ENCODE peak calls at places on chromosomes 6 and 20, in eight cellular contexts. E, W, G, Y, Z, T, K and P are unnamed samples.
A peak's percentile ranks its signal among the peaks of the same experiment; 100 is the strongest.

GRCh38 chr6:45327956-45328522 is at the start of gene RUNX2:
- DNase-seq in E (peak; percentile 68), W (no peak), G (no peak), Y (peak; percentile 34), Z (no peak), T (no peak), K (no peak), P (peak; percentile 3)

GRCh38 chr6:52574709-52575489 is 2.0 kb downstream of the TRAM2 start:
- DNase-seq in E (peak; percentile 80), W (peak; percentile 65), G (peak; percentile 63), Y (no peak), Z (no peak), T (peak; percentile 82), K (no peak), P (no peak)

GRCh38 chr6:153564803-153565202 is 433.7 kb upstream of the RGS17 start:
- DNase-seq in E (no peak), W (no peak), G (no peak), Y (no peak), Z (no peak), T (no peak), K (no peak), P (no peak)

GRCh38 chr20:38764563-38765355 is 16.5 kb downstream of the ACTR5 start:
- DNase-seq in E (peak; percentile 89), W (no peak), G (no peak), Y (no peak), Z (no peak), T (no peak), K (no peak), P (no peak)

GRCh38 chr6:21005816-21006553 is 471.7 kb downstream of the CDKAL1 start:
- DNase-seq in E (peak; percentile 91), W (no peak), G (no peak), Y (no peak), Z (no peak), T (no peak), K (no peak), P (no peak)

GRCh38 chr6:158290659-158291058 is 21.6 kb upstream of the TULP4 start:
- DNase-seq in E (no peak), W (no peak), G (peak; percentile 52), Y (peak; percentile 75), Z (no peak), T (peak; percentile 89), K (no peak), P (no peak)

GRCh38 chr6:125037826-125038225 is 75.6 kb downstream of the RNF217 start:
- DNase-seq in E (no peak), W (no peak), G (no peak), Y (no peak), Z (no peak), T (no peak), K (no peak), P (no peak)

GRCh38 chr20:46307999-46308257 is 370 bp downstream of the CDH22 start:
- DNase-seq in E (no peak), W (no peak), G (no peak), Y (no peak), Z (no peak), T (no peak), K (no peak), P (peak; percentile 8)

GRCh38 chr6:15519681-15520080 is 143.1 kb downstream of the DTNBP1 start:
- DNase-seq in E (no peak), W (no peak), G (no peak), Y (no peak), Z (peak; percentile 51), T (peak; percentile 64), K (no peak), P (no peak)

GRCh38 chr6:45375449-45375848 is 2.3 kb downstream of the SUPT3H start:
- DNase-seq in E (peak; percentile 7), W (no peak), G (no peak), Y (no peak), Z (no peak), T (no peak), K (no peak), P (no peak)

GRCh38 chr6:107655245-107655644 is 165.3 kb downstream of the SOBP start:
- DNase-seq in E (no peak), W (peak; percentile 32), G (no peak), Y (no peak), Z (no peak), T (no peak), K (peak; percentile 54), P (peak; percentile 46)

GRCh38 chr6:53718597-53719460 is 53.3 kb upstream of the KLHL31 start:
- DNase-seq in E (peak; percentile 59), W (peak; percentile 50), G (no peak), Y (peak; percentile 90), Z (no peak), T (no peak), K (no peak), P (peak; percentile 18)

GRCh38 chr6:139778113-139778512 is 403.7 kb upstream of the CITED2 start:
- DNase-seq in E (no peak), W (no peak), G (no peak), Y (no peak), Z (no peak), T (no peak), K (no peak), P (no peak)

GRCh38 chr6:114783083-114783482 is 440.3 kb upstream of the HS3ST5 start:
- DNase-seq in E (peak; percentile 7), W (no peak), G (no peak), Y (no peak), Z (no peak), T (no peak), K (no peak), P (no peak)

GRCh38 chr6:163190786-163191185 is 223.7 kb upstream of the QKI start:
- DNase-seq in E (no peak), W (no peak), G (no peak), Y (no peak), Z (no peak), T (no peak), K (no peak), P (no peak)

GRCh38 chr20:63702036-63702665 is 5.6 kb downstream of the ARFRP1 start:
- DNase-seq in E (no peak), W (no peak), G (no peak), Y (no peak), Z (no peak), T (peak; percentile 56), K (no peak), P (no peak)